ENCODE peak calls at places on chromosome 20, in five cellular contexts. One of them, this sample, is unnamed.

GRCh38 chr20:3864518-3864917 is 17.9 kb downstream of the MAVS start:
- DNase-seq in astrocyte: no peak
- DNase-seq in heart left ventricle: no peak
- DNase-seq in pancreas: peak; percentile 54
- DNase-seq in PC-3: no peak
- DNase-seq in this sample: no peak

GRCh38 chr20:43188234-43188653 is 1.5 kb downstream of the PTPRT start:
- DNase-seq in heart left ventricle: no peak
- DNase-seq in astrocyte: no peak
- DNase-seq in pancreas: no peak
- DNase-seq in PC-3: no peak
- DNase-seq in this sample: no peak

GRCh38 chr20:8853805-8854338 is 215.0 kb upstream of the PLCB4 start:
- DNase-seq in pancreas: no peak
- DNase-seq in astrocyte: peak; percentile 57
- DNase-seq in heart left ventricle: no peak
- DNase-seq in PC-3: peak; percentile 94
- DNase-seq in this sample: peak; percentile 43

GRCh38 chr20:47237715-47238114 is 118.8 kb downstream of the ZMYND8 start:
- DNase-seq in heart left ventricle: no peak
- DNase-seq in astrocyte: no peak
- DNase-seq in pancreas: no peak
- DNase-seq in PC-3: no peak
- DNase-seq in this sample: no peak

GRCh38 chr20:32880635-32881034 is 21.9 kb downstream of the EFCAB8 start:
- DNase-seq in heart left ventricle: no peak
- DNase-seq in pancreas: no peak
- DNase-seq in PC-3: no peak
- DNase-seq in astrocyte: no peak
- DNase-seq in this sample: no peak

GRCh38 chr20:8749101-8749500 is 319.8 kb upstream of the PLCB4 start:
- DNase-seq in heart left ventricle: no peak
- DNase-seq in astrocyte: peak; percentile 75
- DNase-seq in pancreas: no peak
- DNase-seq in PC-3: no peak
- DNase-seq in this sample: no peak

GRCh38 chr20:23966927-23967615 is 21.5 kb downstream of the GGTLC1 start:
- DNase-seq in heart left ventricle: peak; percentile 52
- DNase-seq in astrocyte: no peak
- DNase-seq in pancreas: no peak
- DNase-seq in PC-3: no peak
- DNase-seq in this sample: no peak

GRCh38 chr20:53578492-53579222 is 15.0 kb downstream of the ZNF217 start:
- DNase-seq in astrocyte: peak; percentile 69
- DNase-seq in PC-3: peak; percentile 100
- DNase-seq in heart left ventricle: no peak
- DNase-seq in pancreas: no peak
- DNase-seq in this sample: peak; percentile 78

GRCh38 chr20:55961351-55962320 is 43.7 kb downstream of the CBLN4 start:
- DNase-seq in heart left ventricle: no peak
- DNase-seq in PC-3: no peak
- DNase-seq in astrocyte: no peak
- DNase-seq in pancreas: no peak
- DNase-seq in this sample: no peak

GRCh38 chr20:14717124-14718004 is 380.0 kb upstream of the FLRT3 start:
- DNase-seq in pancreas: no peak
- DNase-seq in astrocyte: no peak
- DNase-seq in heart left ventricle: no peak
- DNase-seq in PC-3: no peak
- DNase-seq in this sample: no peak

GRCh38 chr20:16548073-16548672 is 25.1 kb downstream of the KIF16B start:
- DNase-seq in PC-3: no peak
- DNase-seq in astrocyte: no peak
- DNase-seq in heart left ventricle: no peak
- DNase-seq in pancreas: no peak
- DNase-seq in this sample: no peak

GRCh38 chr20:49323622-49324238 is 45.9 kb upstream of the ZNFX1 start:
- DNase-seq in PC-3: peak; percentile 87
- DNase-seq in pancreas: no peak
- DNase-seq in heart left ventricle: no peak
- DNase-seq in astrocyte: peak; percentile 86
- DNase-seq in this sample: no peak

GRCh38 chr20:53524589-53525311 is 68.9 kb downstream of the ZNF217 start:
- DNase-seq in pancreas: no peak
- DNase-seq in astrocyte: no peak
- DNase-seq in PC-3: no peak
- DNase-seq in heart left ventricle: no peak
- DNase-seq in this sample: no peak

GRCh38 chr20:4513720-4514119 is 208.0 kb upstream of the PRND start:
- DNase-seq in heart left ventricle: no peak
- DNase-seq in PC-3: peak; percentile 96
- DNase-seq in pancreas: no peak
- DNase-seq in astrocyte: peak; percentile 89
- DNase-seq in this sample: no peak

GRCh38 chr20:4973330-4974097 is 27.8 kb downstream of the SLC23A2 start:
- DNase-seq in heart left ventricle: no peak
- DNase-seq in astrocyte: peak; percentile 85
- DNase-seq in PC-3: no peak
- DNase-seq in pancreas: no peak
- DNase-seq in this sample: no peak

GRCh38 chr20:21272279-21272678 is 30.9 kb upstream of the XRN2 start:
- DNase-seq in pancreas: no peak
- DNase-seq in heart left ventricle: no peak
- DNase-seq in astrocyte: peak; percentile 50
- DNase-seq in PC-3: no peak
- DNase-seq in this sample: no peak

GRCh38 chr20:10668677-10669368 is 5.0 kb downstream of the JAG1 start:
- DNase-seq in PC-3: no peak
- DNase-seq in heart left ventricle: no peak
- DNase-seq in astrocyte: no peak
- DNase-seq in pancreas: no peak
- DNase-seq in this sample: no peak

GRCh38 chr20:52746768-52747167 is 225.4 kb upstream of the TSHZ2 start:
- DNase-seq in heart left ventricle: no peak
- DNase-seq in astrocyte: no peak
- DNase-seq in pancreas: no peak
- DNase-seq in PC-3: no peak
- DNase-seq in this sample: no peak

GRCh38 chr20:46787986-46788762 is 78.7 kb downstream of the SLC2A10 start:
- DNase-seq in PC-3: no peak
- DNase-seq in heart left ventricle: no peak
- DNase-seq in pancreas: peak; percentile 28
- DNase-seq in astrocyte: no peak
- DNase-seq in this sample: no peak

GRCh38 chr20:3848565-3848964 is 1.9 kb downstream of the MAVS start:
- DNase-seq in astrocyte: no peak
- DNase-seq in pancreas: no peak
- DNase-seq in PC-3: no peak
- DNase-seq in heart left ventricle: no peak
- DNase-seq in this sample: no peak

GRCh38 chr20:992801-993535 is 9.1 kb downstream of the RSPO4 start:
- DNase-seq in astrocyte: no peak
- DNase-seq in heart left ventricle: peak; percentile 9
- DNase-seq in pancreas: no peak
- DNase-seq in PC-3: no peak
- DNase-seq in this sample: no peak

GRCh38 chr20:709421-709820 is 33.8 kb upstream of the SCRT2 start:
- DNase-seq in PC-3: peak; percentile 16
- DNase-seq in pancreas: peak; percentile 40
- DNase-seq in heart left ventricle: peak; percentile 64
- DNase-seq in astrocyte: no peak
- DNase-seq in this sample: no peak

GRCh38 chr20:17828598-17829144 is 128.9 kb downstream of the BANF2 start:
- DNase-seq in heart left ventricle: peak; percentile 5
- DNase-seq in astrocyte: no peak
- DNase-seq in PC-3: no peak
- DNase-seq in pancreas: no peak
- DNase-seq in this sample: no peak

GRCh38 chr20:23050847-23051627 is 1.6 kb upstream of the THBD start:
- DNase-seq in heart left ventricle: peak; percentile 79
- DNase-seq in pancreas: peak; percentile 46
- DNase-seq in PC-3: peak; percentile 70
- DNase-seq in astrocyte: peak; percentile 48
- DNase-seq in this sample: peak; percentile 33

GRCh38 chr20:2005831-2006426 is 12.1 kb upstream of the PDYN start:
- DNase-seq in astrocyte: peak; percentile 16
- DNase-seq in heart left ventricle: peak; percentile 63
- DNase-seq in pancreas: peak; percentile 75
- DNase-seq in PC-3: peak; percentile 81
- DNase-seq in this sample: peak; percentile 21

GRCh38 chr20:63006611-63007471 is at the start of gene BHLHE23:
- DNase-seq in heart left ventricle: no peak
- DNase-seq in astrocyte: no peak
- DNase-seq in PC-3: no peak
- DNase-seq in pancreas: peak; percentile 23
- DNase-seq in this sample: peak; percentile 43
- H3K4me3 ChIP-seq in heart left ventricle: peak within 1 kb of the TSS; percentile 9
- H3K4me3 ChIP-seq in astrocyte: no peak within 1 kb of the TSS
- H3K4me3 ChIP-seq in PC-3: no peak within 1 kb of the TSS
- H3K4me3 ChIP-seq in pancreas: no peak within 1 kb of the TSS
- H3K4me3 ChIP-seq in this sample: no peak within 1 kb of the TSS

GRCh38 chr20:58596244-58597010 is 54.7 kb upstream of the STX16 start:
- DNase-seq in PC-3: no peak
- DNase-seq in heart left ventricle: no peak
- DNase-seq in pancreas: no peak
- DNase-seq in astrocyte: no peak
- DNase-seq in this sample: no peak

GRCh38 chr20:58587467-58587866 is 63.6 kb upstream of the STX16 start:
- DNase-seq in astrocyte: no peak
- DNase-seq in heart left ventricle: no peak
- DNase-seq in pancreas: no peak
- DNase-seq in PC-3: no peak
- DNase-seq in this sample: no peak

GRCh38 chr20:58593880-58594473 is 57.1 kb upstream of the STX16 start:
- DNase-seq in PC-3: no peak
- DNase-seq in heart left ventricle: no peak
- DNase-seq in astrocyte: no peak
- DNase-seq in pancreas: no peak
- DNase-seq in this sample: peak; percentile 67

GRCh38 chr20:58595167-58595566 is 55.9 kb upstream of the STX16 start:
- DNase-seq in heart left ventricle: no peak
- DNase-seq in astrocyte: no peak
- DNase-seq in PC-3: peak; percentile 13
- DNase-seq in pancreas: no peak
- DNase-seq in this sample: no peak

DNA sequence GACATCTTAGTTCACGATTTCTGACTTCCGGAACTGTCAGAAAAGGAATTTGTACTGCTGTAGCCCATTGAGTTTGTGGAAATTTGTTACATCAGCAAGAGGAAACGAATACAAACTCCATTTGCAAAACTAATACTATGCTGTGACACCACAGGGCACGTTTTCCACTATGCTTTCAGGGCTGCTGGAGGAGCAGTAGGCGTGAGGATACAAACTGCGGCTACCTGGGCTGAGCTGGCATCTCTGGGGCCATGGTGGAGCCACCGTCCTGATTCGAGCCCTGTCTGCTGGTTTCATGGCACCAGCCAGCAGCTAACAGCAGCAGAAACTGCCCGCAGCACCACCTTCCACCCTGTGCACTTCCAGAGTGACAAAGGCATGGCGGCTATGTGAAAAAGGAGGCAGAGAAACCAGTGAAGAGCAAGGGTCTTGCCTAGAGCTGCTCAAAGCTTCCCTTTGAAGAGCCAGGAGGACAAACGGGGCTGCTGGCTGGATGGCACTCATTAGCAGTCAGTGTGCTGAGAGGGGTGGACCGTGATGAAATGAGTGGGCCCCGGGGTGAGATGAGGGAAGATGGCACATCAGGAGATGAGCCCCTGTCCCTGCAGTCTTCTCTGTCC is 58.9 kb upstream of the STX16 start:
- DNase-seq in pancreas: no peak
- DNase-seq in PC-3: no peak
- DNase-seq in astrocyte: no peak
- DNase-seq in heart left ventricle: no peak
- DNase-seq in this sample: no peak
- H3K27me3 ChIP-seq in pancreas: no peaks in the 10 kb centered on the region
- H3K27me3 ChIP-seq in PC-3: peaks cover 5% of the 10 kb centered on the region
- H3K27me3 ChIP-seq in astrocyte: peaks cover 31% of the 10 kb centered on the region
- H3K27me3 ChIP-seq in heart left ventricle: no peaks in the 10 kb centered on the region
- H3K27me3 ChIP-seq in this sample: no peaks in the 10 kb centered on the region

DNA sequence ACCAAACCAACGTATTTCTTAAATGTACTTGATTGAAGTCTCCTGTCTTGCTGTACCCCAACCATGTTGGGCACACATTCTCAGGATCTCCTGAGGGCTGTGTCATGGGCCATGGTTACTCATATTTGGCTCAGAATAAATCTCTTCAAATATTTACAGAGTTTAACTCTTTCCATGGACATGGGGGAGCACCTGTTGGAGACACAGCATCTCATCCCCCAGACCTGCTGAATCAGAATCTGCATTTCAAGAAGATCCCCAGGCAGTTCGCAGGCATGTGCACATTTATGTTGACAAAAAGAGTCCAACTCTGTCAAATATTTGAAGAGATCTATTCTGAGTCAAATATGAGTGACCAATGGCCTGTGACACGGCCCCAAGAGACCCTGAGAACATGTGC is 24.5 kb downstream of the PIGT start:
- DNase-seq in pancreas: no peak
- DNase-seq in heart left ventricle: no peak
- DNase-seq in astrocyte: no peak
- DNase-seq in PC-3: no peak
- DNase-seq in this sample: no peak
- H3K4me3 ChIP-seq in pancreas: no peak overlapping the region
- H3K4me3 ChIP-seq in heart left ventricle: no peak overlapping the region
- H3K4me3 ChIP-seq in astrocyte: no peak overlapping the region
- H3K4me3 ChIP-seq in PC-3: no peak overlapping the region
- H3K4me3 ChIP-seq in this sample: no peak overlapping the region

GRCh38 chr20:60361761-60362410 is 403.7 kb downstream of the CDH26 start:
- DNase-seq in heart left ventricle: no peak
- DNase-seq in PC-3: no peak
- DNase-seq in astrocyte: no peak
- DNase-seq in pancreas: no peak
- DNase-seq in this sample: no peak

GRCh38 chr20:60362531-60362930 is 404.3 kb downstream of the CDH26 start:
- DNase-seq in pancreas: no peak
- DNase-seq in PC-3: no peak
- DNase-seq in heart left ventricle: no peak
- DNase-seq in astrocyte: no peak
- DNase-seq in this sample: no peak

GRCh38 chr20:60363698-60364097 is 405.5 kb downstream of the CDH26 start:
- DNase-seq in pancreas: no peak
- DNase-seq in heart left ventricle: no peak
- DNase-seq in PC-3: no peak
- DNase-seq in astrocyte: no peak
- DNase-seq in this sample: no peak

GRCh38 chr20:60358101-60358500 is 399.9 kb downstream of the CDH26 start:
- DNase-seq in pancreas: no peak
- DNase-seq in PC-3: no peak
- DNase-seq in astrocyte: no peak
- DNase-seq in heart left ventricle: no peak
- DNase-seq in this sample: no peak

DNA sequence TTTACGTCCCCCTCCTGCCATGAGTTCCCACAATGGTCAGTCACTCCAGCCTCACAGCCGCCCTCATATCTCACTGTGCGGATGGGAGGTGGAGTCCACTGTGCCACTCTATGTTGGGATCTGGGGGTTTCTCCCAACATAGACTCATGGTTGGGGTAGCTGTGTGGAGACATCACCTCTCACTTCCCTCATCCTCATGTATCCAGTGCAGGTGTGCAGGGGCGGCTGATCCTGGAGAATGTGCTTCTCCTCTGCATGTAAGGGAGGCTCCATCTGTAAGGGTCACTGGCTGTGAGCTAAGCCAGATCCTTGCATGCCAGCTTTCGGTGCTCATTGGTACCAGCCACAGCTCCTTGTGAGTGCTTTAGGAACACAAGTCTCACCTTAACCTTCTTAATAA is 400.8 kb downstream of the CDH26 start:
- DNase-seq in heart left ventricle: no peak
- DNase-seq in pancreas: no peak
- DNase-seq in astrocyte: no peak
- DNase-seq in PC-3: no peak
- DNase-seq in this sample: no peak
- H3K27me3 ChIP-seq in heart left ventricle: no peaks in the 10 kb centered on the region
- H3K27me3 ChIP-seq in pancreas: no peaks in the 10 kb centered on the region
- H3K27me3 ChIP-seq in astrocyte: no peaks in the 10 kb centered on the region
- H3K27me3 ChIP-seq in PC-3: no peaks in the 10 kb centered on the region
- H3K27me3 ChIP-seq in this sample: no peaks in the 10 kb centered on the region

This sample was measured in HAP-1.